ENCODE peak calls at places on chromosomes 1 and 21, in five cellular contexts. O is GM12891, X is spleen, G is endothelial cell of umbilical vein, M is IMR-90. A is an unnamed sample.

GRCh38 chr1:162284206-162284955 is 92.3 kb downstream of the SPATA46 start:
- DNase-seq in M (no peak), G (peak), X (no peak), O (no peak), A (peak)

GRCh38 chr21:41903559-41904351 is 24.6 kb upstream of the PRDM15 start:
- DNase-seq in O (no peak), X (no peak), M (no peak), G (no peak), A (no peak)

GRCh38 chr1:229221106-229222019 is 49.5 kb upstream of the RAB4A start:
- DNase-seq in M (peak), X (no peak), O (no peak), G (no peak), A (no peak)

GRCh38 chr1:211371406-211372105 is 44.9 kb downstream of the TRAF5 start:
- DNase-seq in X (no peak), M (peak), G (peak), O (no peak), A (no peak)

GRCh38 chr1:153987621-153988020 is 1.5 kb upstream of the RAB13 start:
- DNase-seq in M (no peak), X (no peak), O (no peak), G (no peak), A (no peak)

GRCh38 chr1:55559111-55559510 is 343.9 kb upstream of the USP24 start:
- DNase-seq in M (peak), O (no peak), G (no peak), X (no peak), A (no peak)

GRCh38 chr1:218350909-218351616 is 5.9 kb downstream of the TGFB2 start:
- DNase-seq in M (peak), G (peak), O (no peak), X (no peak), A (no peak)

GRCh38 chr21:26032263-26032662 is 138.3 kb downstream of the APP start:
- DNase-seq in X (no peak), G (no peak), M (no peak), O (no peak), A (no peak)

GRCh38 chr1:210624722-210625121 is 296.0 kb downstream of the HHAT start:
- DNase-seq in G (no peak), X (no peak), O (no peak), M (no peak), A (no peak)

GRCh38 chr21:36079010-36079649 is 9.3 kb downstream of the CBR1 start:
- DNase-seq in X (no peak), M (no peak), G (no peak), O (no peak), A (no peak)

DNA sequence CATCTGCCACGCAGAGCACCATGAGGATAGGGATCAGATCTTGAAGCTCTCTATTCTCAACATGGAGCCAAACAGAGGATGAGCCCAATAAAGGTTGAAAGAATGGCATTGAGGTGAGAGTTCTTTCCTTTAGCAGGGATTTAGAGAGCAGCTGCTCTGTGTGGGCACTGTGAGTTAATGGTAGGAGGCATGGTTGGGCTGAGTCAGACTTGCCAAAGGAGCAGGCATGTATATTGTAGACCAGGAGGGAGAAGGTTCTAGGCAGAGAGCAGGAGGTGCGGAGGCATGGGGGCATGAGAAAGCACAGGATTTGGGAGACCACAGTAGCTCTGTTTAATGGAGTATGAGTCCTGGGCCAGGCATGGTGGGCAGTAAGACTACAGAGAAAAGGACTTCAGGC is 32.0 kb downstream of the TMEM53 start:
- DNase-seq in O (no peak), X (no peak), M (no peak), G (no peak), A (no peak)
- TF ChIP-seq POLR2A in O (no peak), X (no peak), M (no peak), G (no peak), A (peak)

DNA sequence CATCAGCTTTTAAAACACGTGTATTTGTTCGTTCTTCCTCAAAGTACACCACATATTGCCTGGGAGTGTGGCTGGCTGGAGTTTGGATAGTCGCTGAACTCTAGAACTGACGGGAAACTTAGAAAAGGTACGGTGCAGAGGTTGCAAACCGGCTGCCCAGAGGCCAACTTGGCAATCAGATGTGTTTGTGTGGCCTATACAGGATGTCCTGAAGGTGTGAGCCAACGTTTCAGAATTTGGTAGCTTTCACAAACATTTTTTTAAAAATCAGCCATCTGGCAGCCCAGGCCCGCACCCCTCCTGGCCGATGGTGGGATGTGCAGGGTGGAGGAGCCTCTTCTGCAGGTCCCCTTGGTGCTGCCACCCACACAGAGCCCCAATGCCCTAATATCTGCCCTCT is 73.6 kb upstream of the SLC25A33 start:
- DNase-seq in M (no peak), O (no peak), X (no peak), G (peak), A (no peak)
- TF ChIP-seq POLR2A in M (no peak), O (no peak), X (no peak), G (no peak), A (no peak)

GRCh38 chr21:38729745-38730401 is 75.9 kb upstream of the ETS2 start:
- DNase-seq in M (peak), O (no peak), G (no peak), X (no peak), A (no peak)
- TF ChIP-seq POLR2A in M (no peak), O (no peak), G (no peak), X (no peak), A (no peak)

GRCh38 chr21:32611471-32611997 is 643 bp downstream of the CFAP298 start:
- DNase-seq in O (peak), G (peak), M (peak), X (peak), A (peak)

GRCh38 chr21:32612999-32613337 is 791 bp upstream of the CFAP298 start:
- DNase-seq in O (no peak), X (no peak), M (no peak), G (no peak), A (no peak)

GRCh38 chr21:32613436-32614043 is 1.4 kb upstream of the CFAP298 start:
- DNase-seq in G (no peak), O (no peak), M (no peak), X (no peak), A (no peak)

DNA sequence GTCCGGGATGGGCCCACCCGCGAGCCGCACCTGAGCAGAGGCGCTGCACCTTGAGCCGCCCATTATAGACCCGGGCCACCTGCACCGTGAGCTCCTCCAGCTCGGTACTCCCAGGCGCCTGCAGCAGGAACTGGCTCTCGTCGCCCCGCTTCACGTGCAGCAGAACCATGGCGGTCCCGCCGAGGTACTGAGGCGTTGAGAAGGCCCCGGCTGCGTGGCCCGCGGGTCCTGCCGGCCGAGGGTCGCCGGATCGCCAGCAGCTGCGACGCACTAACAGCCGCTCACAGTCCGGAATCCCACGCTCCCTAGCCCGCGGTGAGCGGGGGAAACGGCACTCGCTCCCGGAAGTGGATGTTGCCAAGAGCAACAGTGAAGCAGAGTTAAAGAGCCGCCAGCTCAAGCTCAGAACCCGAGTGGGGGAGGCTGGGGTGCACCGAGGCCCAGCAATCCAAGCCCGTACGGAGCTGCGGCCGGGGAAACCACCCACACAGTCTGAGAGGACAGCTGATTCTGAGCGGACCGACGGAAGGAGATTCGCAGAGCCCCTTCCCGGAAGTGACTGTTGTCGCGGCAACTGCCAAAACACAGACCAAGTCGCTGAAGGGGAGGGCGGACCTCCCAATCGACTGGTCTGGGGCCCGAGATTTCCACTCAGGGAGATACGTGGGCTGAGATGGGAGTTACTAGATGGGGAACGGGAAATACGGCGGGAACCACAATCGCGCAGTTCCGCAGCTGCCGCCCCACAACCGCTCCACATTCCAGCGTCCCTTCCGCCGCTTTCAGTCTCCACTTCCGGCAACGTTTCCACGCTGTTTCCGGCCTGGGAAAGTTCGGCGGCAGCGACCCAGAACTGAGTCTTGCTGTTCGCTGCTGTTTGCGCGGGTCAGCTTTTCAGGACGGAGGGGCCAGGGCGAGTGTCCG is at the start of gene CFAP298:
- DNase-seq in G (peak), X (peak), O (peak), M (peak), A (peak)
- TF ChIP-seq POLR2A in G (peak), X (peak), O (peak), M (peak), A (peak)

GRCh38 chr21:43751955-43752591 is 24.0 kb downstream of the CSTB start:
- DNase-seq in M (no peak), G (no peak), X (no peak), O (no peak), A (no peak)

GRCh38 chr21:43752758-43753438 is 23.2 kb downstream of the CSTB start:
- DNase-seq in G (no peak), M (no peak), O (no peak), X (no peak), A (no peak)

GRCh38 chr21:43754948-43755781 is 20.9 kb downstream of the CSTB start:
- DNase-seq in M (no peak), O (no peak), X (no peak), G (no peak), A (no peak)

GRCh38 chr21:43755820-43756594 is 20.1 kb downstream of the CSTB start:
- DNase-seq in G (no peak), X (no peak), M (no peak), O (no peak), A (no peak)

GRCh38 chr21:43753439-43753799 is 22.7 kb downstream of the CSTB start:
- DNase-seq in O (no peak), M (no peak), G (no peak), X (no peak), A (no peak)
- TF ChIP-seq POLR2A in O (no peak), M (no peak), G (no peak), X (no peak), A (no peak)

DNA sequence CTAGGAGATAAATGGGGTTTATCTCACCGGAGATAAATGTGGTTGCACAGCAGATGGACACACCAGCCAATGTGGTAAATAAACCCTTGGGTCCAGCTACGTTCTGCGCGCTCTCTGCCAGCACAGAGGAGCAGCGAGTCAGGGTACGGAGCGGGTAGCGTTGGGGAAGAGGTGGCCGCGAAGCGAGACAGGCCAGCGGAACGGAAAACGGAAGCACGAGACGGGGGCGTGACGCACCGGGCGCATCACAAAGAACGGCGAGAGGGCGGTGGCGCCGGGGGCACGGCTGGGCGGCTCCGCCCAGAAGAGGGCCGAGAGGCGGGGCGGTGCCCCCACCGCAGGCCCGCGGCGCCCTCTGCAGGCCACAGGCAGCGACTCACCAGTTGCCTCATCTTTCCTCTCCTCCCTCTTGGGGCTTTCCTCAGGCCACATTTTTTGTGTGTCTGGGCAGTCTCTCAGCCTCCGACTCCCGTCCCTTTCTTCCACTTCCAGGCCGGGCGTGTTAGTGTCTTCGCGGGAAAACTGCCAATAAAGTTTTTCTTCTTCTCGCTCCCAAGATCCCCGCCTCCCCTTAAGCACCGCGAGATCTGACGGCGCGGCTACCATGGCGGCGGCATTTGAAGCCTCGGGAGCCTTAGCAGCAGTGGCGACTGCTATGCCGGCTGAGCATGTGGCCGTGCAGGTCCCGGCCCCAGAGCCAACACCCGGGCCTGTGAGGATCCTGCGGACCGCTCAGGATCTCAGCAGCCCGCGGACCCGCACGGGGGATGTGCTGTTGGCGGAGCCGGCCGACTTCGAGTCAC is at the start of gene DDX20:
- DNase-seq in G (peak), O (peak), M (peak), X (peak), A (peak)
- TF ChIP-seq POLR2A in G (peak), O (peak), M (peak), X (no peak), A (peak)

DNA sequence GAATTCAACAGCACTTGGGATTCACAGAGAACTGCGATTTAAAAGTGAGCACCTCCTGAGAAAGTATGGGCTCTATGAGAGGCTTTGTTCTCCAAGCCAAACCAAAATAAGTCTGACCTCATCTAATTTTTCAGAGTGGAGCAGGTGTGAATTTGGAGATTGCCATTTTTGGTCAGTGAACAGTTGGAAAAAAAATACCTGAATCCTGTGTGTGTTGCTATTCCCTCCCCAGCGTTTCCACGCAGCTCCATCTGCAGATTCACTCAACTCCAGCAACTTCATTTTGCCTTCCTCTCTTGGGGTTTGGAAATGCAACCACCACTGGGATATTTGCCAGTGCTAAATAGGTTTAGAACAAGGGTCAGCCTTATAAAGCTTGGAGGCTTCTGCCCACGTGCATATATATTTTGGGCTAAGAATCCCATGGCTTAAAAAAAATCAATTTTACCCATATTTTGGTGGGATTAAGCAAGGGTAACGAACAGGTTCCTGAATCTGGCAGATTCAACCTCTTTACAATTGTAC is 11.2 kb downstream of the CASQ2 start:
- DNase-seq in G (no peak), O (no peak), X (no peak), M (no peak), A (no peak)
- TF ChIP-seq POLR2A in G (no peak), O (no peak), X (no peak), M (no peak), A (no peak)

DNA sequence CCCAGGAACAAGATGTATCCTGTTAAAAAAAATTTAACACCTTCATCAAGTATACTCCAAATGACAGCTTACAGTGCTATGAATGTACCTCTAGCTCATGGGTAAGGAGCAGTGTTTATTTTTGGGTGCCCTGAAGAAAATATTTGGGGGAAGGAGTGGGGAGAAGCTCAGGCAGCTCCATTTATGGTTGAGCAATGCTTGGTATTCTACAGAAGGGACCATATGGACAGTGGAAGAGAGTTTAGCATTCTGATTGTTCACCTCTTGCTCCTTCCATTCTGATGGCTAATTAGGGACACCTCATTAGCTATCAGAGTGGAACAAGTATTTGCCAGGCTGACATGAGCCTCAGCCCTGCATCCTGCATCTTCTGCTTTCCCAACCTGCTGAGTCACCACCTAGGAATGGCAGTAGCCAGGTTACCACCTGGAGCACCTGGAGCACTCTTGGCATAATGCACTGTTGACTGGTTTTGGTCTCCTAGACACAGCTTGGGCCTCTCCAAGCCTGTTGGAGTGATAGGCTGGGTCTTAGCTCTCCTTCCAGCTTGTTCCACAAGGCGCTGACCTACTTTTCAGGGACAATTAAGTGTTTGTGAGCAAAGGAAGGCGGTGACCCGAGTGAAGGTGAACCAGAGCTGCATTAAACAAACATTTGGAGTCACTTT is 62.0 kb upstream of the MACF1 start:
- DNase-seq in O (no peak), X (no peak), M (no peak), G (no peak), A (no peak)
- TF ChIP-seq POLR2A in O (no peak), X (no peak), M (no peak), G (no peak), A (no peak)

DNA sequence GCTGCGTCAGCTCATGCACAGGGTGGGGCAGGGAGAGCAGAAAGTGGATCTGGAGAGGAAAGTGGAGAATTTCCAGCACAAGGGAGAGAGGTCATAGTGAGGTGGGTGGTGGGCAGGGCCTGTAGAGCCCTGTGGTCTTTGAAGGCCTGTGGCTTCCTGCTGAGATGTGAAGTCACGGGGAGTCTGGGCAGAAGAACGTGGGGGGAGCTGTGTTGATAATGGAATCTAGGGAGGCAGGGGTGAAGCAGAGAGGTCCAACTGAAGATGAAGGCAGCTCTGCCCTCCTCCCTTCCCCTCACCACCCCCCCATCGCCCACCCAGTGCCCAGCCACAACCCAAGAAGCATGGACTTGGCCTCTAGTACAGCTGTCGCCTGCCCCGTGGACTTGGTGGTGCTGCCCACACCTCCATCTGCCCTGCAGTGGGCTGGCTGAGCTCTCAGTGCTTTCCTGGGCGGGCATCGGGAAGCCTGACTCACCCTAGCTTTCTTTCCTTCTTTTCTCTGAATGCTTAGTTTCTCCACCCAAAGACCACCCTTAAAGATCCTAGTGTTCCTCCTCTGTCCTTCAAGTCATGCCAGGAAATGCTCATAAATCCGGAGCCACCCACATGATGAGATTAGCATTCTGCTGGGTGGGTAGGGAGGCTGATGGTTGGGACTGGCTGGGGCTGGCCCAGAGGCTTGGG is 186.1 kb downstream of the TRABD2B start:
- DNase-seq in X (no peak), G (no peak), M (no peak), O (no peak), A (no peak)
- TF ChIP-seq POLR2A in X (no peak), G (no peak), M (no peak), O (no peak), A (no peak)

A was measured in erythroblast.